ENCODE peak calls at places on chromosomes 1 and 21, in eight cellular contexts. One of them, this sample, is unnamed.

GRCh38 chr1:230121950-230122349 is 54.9 kb downstream of the GALNT2 start:
- DNase-seq in GM23338: no peak
- DNase-seq in left ventricle myocardium inferior: no peak
- DNase-seq in H9: no peak
- DNase-seq in tibial artery: no peak
- DNase-seq in colonic mucosa: peak; percentile 70
- DNase-seq in stomach: no peak
- DNase-seq in esophagus squamous epithelium: no peak
- DNase-seq in this sample: no peak

GRCh38 chr21:36910581-36911307 is 55.7 kb downstream of the HLCS start:
- DNase-seq in GM23338: no peak
- DNase-seq in left ventricle myocardium inferior: no peak
- DNase-seq in H9: no peak
- DNase-seq in tibial artery: no peak
- DNase-seq in colonic mucosa: no peak
- DNase-seq in stomach: no peak
- DNase-seq in esophagus squamous epithelium: no peak
- DNase-seq in this sample: no peak

GRCh38 chr1:47659141-47659540 is 221.3 kb downstream of the FOXD2 start:
- DNase-seq in GM23338: no peak
- DNase-seq in left ventricle myocardium inferior: no peak
- DNase-seq in H9: peak; percentile 11
- DNase-seq in tibial artery: peak; percentile 39
- DNase-seq in colonic mucosa: no peak
- DNase-seq in stomach: peak; percentile 13
- DNase-seq in esophagus squamous epithelium: no peak
- DNase-seq in this sample: no peak

GRCh38 chr1:82586473-82586872 is 785.7 kb downstream of the ADGRL2 start:
- DNase-seq in GM23338: no peak
- DNase-seq in left ventricle myocardium inferior: peak; percentile 65
- DNase-seq in H9: no peak
- DNase-seq in tibial artery: no peak
- DNase-seq in colonic mucosa: no peak
- DNase-seq in stomach: no peak
- DNase-seq in esophagus squamous epithelium: no peak
- DNase-seq in this sample: peak; percentile 31

GRCh38 chr21:38179504-38179900 is 77.3 kb upstream of the KCNJ15 start:
- DNase-seq in GM23338: no peak
- DNase-seq in left ventricle myocardium inferior: no peak
- DNase-seq in H9: no peak
- DNase-seq in tibial artery: no peak
- DNase-seq in colonic mucosa: no peak
- DNase-seq in stomach: no peak
- DNase-seq in esophagus squamous epithelium: no peak
- DNase-seq in this sample: no peak

GRCh38 chr1:184212649-184213314 is 161.3 kb downstream of the TSEN15 start:
- DNase-seq in GM23338: no peak
- DNase-seq in left ventricle myocardium inferior: no peak
- DNase-seq in H9: no peak
- DNase-seq in tibial artery: no peak
- DNase-seq in colonic mucosa: no peak
- DNase-seq in stomach: no peak
- DNase-seq in esophagus squamous epithelium: no peak
- DNase-seq in this sample: peak; percentile 53

GRCh38 chr1:151828931-151829330 is 2.7 kb downstream of the RORC start:
- DNase-seq in GM23338: peak; percentile 88
- DNase-seq in left ventricle myocardium inferior: no peak
- DNase-seq in H9: peak; percentile 83
- DNase-seq in tibial artery: no peak
- DNase-seq in colonic mucosa: peak; percentile 57
- DNase-seq in stomach: peak; percentile 73
- DNase-seq in esophagus squamous epithelium: no peak
- DNase-seq in this sample: no peak

GRCh38 chr1:48025076-48025475 is 27.9 kb upstream of the TRABD2B start:
- DNase-seq in GM23338: no peak
- DNase-seq in left ventricle myocardium inferior: no peak
- DNase-seq in H9: no peak
- DNase-seq in tibial artery: no peak
- DNase-seq in colonic mucosa: no peak
- DNase-seq in stomach: no peak
- DNase-seq in esophagus squamous epithelium: no peak
- DNase-seq in this sample: no peak

GRCh38 chr1:177208920-177209319 is 38.2 kb downstream of the BRINP2 start:
- DNase-seq in GM23338: no peak
- DNase-seq in left ventricle myocardium inferior: no peak
- DNase-seq in H9: no peak
- DNase-seq in tibial artery: no peak
- DNase-seq in colonic mucosa: no peak
- DNase-seq in stomach: no peak
- DNase-seq in esophagus squamous epithelium: no peak
- DNase-seq in this sample: no peak

GRCh38 chr1:53592985-53593757 is 134.0 kb downstream of the DMRTB1 start:
- DNase-seq in GM23338: no peak
- DNase-seq in left ventricle myocardium inferior: no peak
- DNase-seq in H9: no peak
- DNase-seq in tibial artery: peak; percentile 43
- DNase-seq in colonic mucosa: no peak
- DNase-seq in stomach: no peak
- DNase-seq in esophagus squamous epithelium: no peak
- DNase-seq in this sample: no peak

GRCh38 chr1:167860231-167860923 is 53.6 kb downstream of the ADCY10 start:
- DNase-seq in GM23338: no peak
- DNase-seq in left ventricle myocardium inferior: no peak
- DNase-seq in H9: no peak
- DNase-seq in tibial artery: no peak
- DNase-seq in colonic mucosa: no peak
- DNase-seq in stomach: no peak
- DNase-seq in esophagus squamous epithelium: no peak
- DNase-seq in this sample: no peak

GRCh38 chr1:118660769-118661168 is 327.4 kb downstream of the TBX15 start:
- DNase-seq in GM23338: no peak
- DNase-seq in left ventricle myocardium inferior: no peak
- DNase-seq in H9: no peak
- DNase-seq in tibial artery: no peak
- DNase-seq in colonic mucosa: no peak
- DNase-seq in stomach: no peak
- DNase-seq in esophagus squamous epithelium: no peak
- DNase-seq in this sample: no peak

GRCh38 chr1:91755176-91755575 is 130.8 kb downstream of the TGFBR3 start:
- DNase-seq in GM23338: no peak
- DNase-seq in left ventricle myocardium inferior: peak; percentile 40
- DNase-seq in H9: no peak
- DNase-seq in tibial artery: no peak
- DNase-seq in colonic mucosa: no peak
- DNase-seq in stomach: no peak
- DNase-seq in esophagus squamous epithelium: no peak
- DNase-seq in this sample: no peak

GRCh38 chr1:152047607-152047953 is 10.8 kb upstream of the S100A11 start:
- DNase-seq in GM23338: no peak
- DNase-seq in left ventricle myocardium inferior: no peak
- DNase-seq in H9: no peak
- DNase-seq in tibial artery: peak; percentile 83
- DNase-seq in colonic mucosa: no peak
- DNase-seq in stomach: peak; percentile 77
- DNase-seq in esophagus squamous epithelium: no peak
- DNase-seq in this sample: no peak

GRCh38 chr1:225953315-225953714 is 12.3 kb upstream of the LEFTY2 start:
- DNase-seq in GM23338: no peak
- DNase-seq in left ventricle myocardium inferior: no peak
- DNase-seq in H9: no peak
- DNase-seq in tibial artery: no peak
- DNase-seq in colonic mucosa: no peak
- DNase-seq in stomach: no peak
- DNase-seq in esophagus squamous epithelium: no peak
- DNase-seq in this sample: no peak

GRCh38 chr1:64960731-64961130 is 5.6 kb downstream of the JAK1 start:
- DNase-seq in GM23338: no peak
- DNase-seq in left ventricle myocardium inferior: no peak
- DNase-seq in H9: no peak
- DNase-seq in tibial artery: no peak
- DNase-seq in colonic mucosa: no peak
- DNase-seq in stomach: no peak
- DNase-seq in esophagus squamous epithelium: no peak
- DNase-seq in this sample: no peak
- H3K4me1 ChIP-seq in GM23338: peaks cover 20% of the 10 kb centered on the region
- H3K4me1 ChIP-seq in left ventricle myocardium inferior: peaks cover 95% of the 10 kb centered on the region
- H3K4me1 ChIP-seq in H9: peaks cover 14% of the 10 kb centered on the region
- H3K4me1 ChIP-seq in tibial artery: no peaks in the 10 kb centered on the region
- H3K4me1 ChIP-seq in colonic mucosa: peaks cover 5% of the 10 kb centered on the region
- H3K4me1 ChIP-seq in stomach: peaks cover 92% of the 10 kb centered on the region
- H3K4me1 ChIP-seq in esophagus squamous epithelium: peaks cover 87% of the 10 kb centered on the region
- H3K4me1 ChIP-seq in this sample: peaks cover 13% of the 10 kb centered on the region

DNA sequence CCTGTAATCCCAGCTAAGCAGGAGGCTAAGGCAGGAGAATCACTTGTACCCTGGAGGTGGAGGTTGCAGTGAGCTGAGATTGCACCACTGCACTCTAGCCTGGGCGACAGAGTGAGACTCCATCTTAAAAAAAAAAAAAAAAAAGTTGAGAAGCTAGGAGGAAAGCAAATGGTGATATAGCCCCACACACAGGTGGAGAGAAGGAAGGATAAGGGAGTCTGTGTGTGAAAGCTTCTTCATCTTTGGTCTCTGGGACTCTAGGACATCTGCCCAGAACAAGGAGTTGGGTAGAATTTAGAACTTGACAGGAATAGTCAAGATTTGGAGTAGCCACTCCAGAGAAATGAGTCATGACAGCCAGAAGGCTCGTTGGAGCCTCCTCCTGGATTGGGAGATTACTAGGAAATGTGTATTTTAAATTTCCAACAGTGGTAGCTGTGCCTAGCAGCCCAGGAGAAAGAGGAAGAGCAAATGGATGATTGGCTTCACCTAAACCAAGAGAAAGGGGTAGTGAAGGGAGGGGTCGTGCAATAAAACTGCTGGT is 19.9 kb downstream of the NPL start:
- DNase-seq in GM23338: no peak
- DNase-seq in left ventricle myocardium inferior: no peak
- DNase-seq in H9: no peak
- DNase-seq in tibial artery: no peak
- DNase-seq in colonic mucosa: no peak
- DNase-seq in stomach: no peak
- DNase-seq in esophagus squamous epithelium: no peak
- DNase-seq in this sample: no peak
- TF ChIP-seq CTCF in GM23338: no peak
- TF ChIP-seq CTCF in left ventricle myocardium inferior: no peak
- TF ChIP-seq CTCF in H9: no peak
- TF ChIP-seq CTCF in tibial artery: no peak
- TF ChIP-seq CTCF in colonic mucosa: no peak
- TF ChIP-seq CTCF in stomach: no peak
- TF ChIP-seq CTCF in esophagus squamous epithelium: peak; percentile 5
- TF ChIP-seq CTCF in this sample: no peak

GRCh38 chr1:228240411-228241240 is 32.8 kb downstream of the OBSCN start:
- DNase-seq in GM23338: no peak
- DNase-seq in left ventricle myocardium inferior: no peak
- DNase-seq in H9: no peak
- DNase-seq in tibial artery: no peak
- DNase-seq in colonic mucosa: no peak
- DNase-seq in stomach: no peak
- DNase-seq in esophagus squamous epithelium: no peak
- DNase-seq in this sample: no peak

GRCh38 chr1:228238007-228238406 is 30.2 kb downstream of the OBSCN start:
- DNase-seq in GM23338: no peak
- DNase-seq in left ventricle myocardium inferior: no peak
- DNase-seq in H9: no peak
- DNase-seq in tibial artery: no peak
- DNase-seq in colonic mucosa: no peak
- DNase-seq in stomach: no peak
- DNase-seq in esophagus squamous epithelium: no peak
- DNase-seq in this sample: no peak

GRCh38 chr1:228238461-228238860 is 30.6 kb downstream of the OBSCN start:
- DNase-seq in GM23338: no peak
- DNase-seq in left ventricle myocardium inferior: no peak
- DNase-seq in H9: no peak
- DNase-seq in tibial artery: no peak
- DNase-seq in colonic mucosa: no peak
- DNase-seq in stomach: no peak
- DNase-seq in esophagus squamous epithelium: no peak
- DNase-seq in this sample: no peak

GRCh38 chr1:228233136-228233535 is 25.3 kb downstream of the OBSCN start:
- DNase-seq in GM23338: no peak
- DNase-seq in left ventricle myocardium inferior: no peak
- DNase-seq in H9: no peak
- DNase-seq in tibial artery: no peak
- DNase-seq in colonic mucosa: no peak
- DNase-seq in stomach: no peak
- DNase-seq in esophagus squamous epithelium: no peak
- DNase-seq in this sample: no peak

DNA sequence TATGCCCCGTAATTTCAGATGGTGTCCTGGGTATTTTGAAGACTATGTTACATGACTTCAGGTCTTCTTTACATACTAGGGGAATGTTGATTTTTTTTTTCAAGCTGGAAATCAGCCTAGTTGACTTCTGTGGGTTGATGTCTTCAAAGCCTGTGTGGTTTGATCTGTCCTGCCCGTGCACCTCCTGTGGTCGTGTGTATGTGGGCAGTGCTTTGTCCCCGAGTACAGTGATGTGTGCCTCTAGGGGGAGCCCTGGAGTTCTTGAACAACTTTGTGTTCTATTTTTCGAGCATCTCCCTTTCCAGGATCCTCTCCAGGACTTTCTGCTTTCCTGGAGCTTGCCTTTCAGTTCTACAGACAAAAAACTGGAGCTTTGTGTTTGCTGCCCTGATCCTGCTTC is 28.9 kb downstream of the OBSCN start:
- DNase-seq in GM23338: peak; percentile 94
- DNase-seq in left ventricle myocardium inferior: no peak
- DNase-seq in H9: peak; percentile 71
- DNase-seq in tibial artery: no peak
- DNase-seq in colonic mucosa: peak; percentile 60
- DNase-seq in stomach: peak; percentile 49
- DNase-seq in esophagus squamous epithelium: no peak
- DNase-seq in this sample: no peak
- H3K4me1 ChIP-seq in GM23338: no peaks in the 10 kb centered on the region
- H3K4me1 ChIP-seq in left ventricle myocardium inferior: peaks cover 45% of the 10 kb centered on the region
- H3K4me1 ChIP-seq in H9: no peaks in the 10 kb centered on the region
- H3K4me1 ChIP-seq in tibial artery: no peaks in the 10 kb centered on the region
- H3K4me1 ChIP-seq in colonic mucosa: no peaks in the 10 kb centered on the region
- H3K4me1 ChIP-seq in stomach: no peaks in the 10 kb centered on the region
- H3K4me1 ChIP-seq in esophagus squamous epithelium: no peaks in the 10 kb centered on the region
- H3K4me1 ChIP-seq in this sample: no peaks in the 10 kb centered on the region

DNA sequence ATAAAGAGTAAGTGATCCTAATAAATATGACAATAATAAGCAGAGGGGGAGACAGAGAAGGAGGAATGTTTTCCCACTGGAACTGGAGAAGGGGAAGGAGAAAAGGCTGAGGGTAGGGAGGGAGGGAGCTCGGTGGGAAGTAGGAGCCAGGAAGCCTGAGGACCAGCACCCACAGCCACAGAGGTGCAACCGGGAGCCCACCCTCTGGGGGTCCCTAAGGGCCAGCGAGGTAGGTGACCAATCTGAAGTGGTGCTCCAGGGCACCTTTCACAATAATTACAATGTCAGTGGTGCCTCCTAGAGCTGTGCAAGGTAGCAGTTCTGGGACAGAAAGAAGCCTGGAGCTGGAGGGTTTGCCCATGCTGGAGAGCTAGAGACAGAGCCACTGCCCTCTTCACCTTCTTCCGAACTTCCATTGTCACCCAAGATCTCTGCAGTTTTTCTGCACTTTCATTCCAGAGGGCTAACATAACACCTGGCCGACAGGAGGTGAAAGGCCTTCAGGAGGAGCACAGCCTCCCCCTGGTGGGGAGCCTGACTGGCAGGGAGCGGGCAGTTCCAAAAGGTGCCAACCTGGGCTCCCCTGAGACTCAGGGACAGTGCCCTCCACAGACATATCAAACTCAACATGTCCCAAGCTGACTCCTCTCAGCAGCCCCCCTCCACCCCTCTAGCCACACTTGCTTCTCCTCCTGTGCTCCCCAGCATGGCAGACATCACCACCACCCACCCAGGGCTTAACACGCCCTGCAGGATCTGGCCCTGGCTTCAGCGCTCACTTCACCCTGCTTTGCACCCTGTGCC is 4.0 kb upstream of the AHCYL1 start:
- DNase-seq in GM23338: peak; percentile 69
- DNase-seq in left ventricle myocardium inferior: no peak
- DNase-seq in H9: peak; percentile 64
- DNase-seq in tibial artery: no peak
- DNase-seq in colonic mucosa: peak; percentile 62
- DNase-seq in stomach: peak; percentile 73
- DNase-seq in esophagus squamous epithelium: no peak
- DNase-seq in this sample: no peak
- TF ChIP-seq CTCF in GM23338: peak; percentile 82
- TF ChIP-seq CTCF in left ventricle myocardium inferior: peak; percentile 67
- TF ChIP-seq CTCF in H9: peak; percentile 71
- TF ChIP-seq CTCF in tibial artery: peak; percentile 38
- TF ChIP-seq CTCF in colonic mucosa: peak; percentile 47
- TF ChIP-seq CTCF in stomach: peak; percentile 54
- TF ChIP-seq CTCF in esophagus squamous epithelium: peak; percentile 37
- TF ChIP-seq CTCF in this sample: no peak